ENCODE peak calls at places on chromosomes 13 and 19, in eight cellular contexts. X is suprapubic skin; U is adrenal gland; J is tibial artery; G is esophagus muscularis mucosa; D is right lobe of liver; I is breast epithelium; F is CD4-positive, CD25-positive, alpha-beta regulatory T cell. B is an unnamed sample. For H3K4me1, the result is how much of the 10 kb centered on the place peaks cover.

GRCh38 chr19:45200614-45201013 is 22.0 kb downstream of the BLOC1S3 start:
- DNase-seq in X (no peak), U (peak), J (no peak), G (no peak), D (no peak), I (no peak), F (no peak), B (peak)

GRCh38 chr13:36531746-36532486 is 99.6 kb downstream of the CCNA1 start:
- DNase-seq in X (no peak), U (peak), J (no peak), G (peak), D (no peak), I (no peak), F (no peak), B (no peak)

GRCh38 chr13:90403330-90404082 is 944.0 kb upstream of the MIR17HG start:
- DNase-seq in X (no peak), U (no peak), J (no peak), G (no peak), D (no peak), I (no peak), F (no peak), B (no peak)

GRCh38 chr19:1221141-1221903 is 15.7 kb downstream of the STK11 start:
- DNase-seq in X (no peak), U (peak), J (no peak), G (no peak), D (peak), I (no peak), F (no peak), B (peak)

GRCh38 chr19:33259532-33259931 is 33.9 kb upstream of the SLC7A10 start:
- DNase-seq in X (no peak), U (no peak), J (no peak), G (no peak), D (no peak), I (no peak), F (no peak), B (no peak)

GRCh38 chr13:61255035-61255796 is 160.4 kb downstream of the PCDH20 start:
- DNase-seq in X (no peak), U (no peak), J (no peak), G (no peak), D (no peak), I (no peak), F (no peak), B (no peak)

GRCh38 chr19:46737761-46738171 is 8.1 kb upstream of the FKRP start:
- DNase-seq in X (no peak), U (no peak), J (no peak), G (no peak), D (no peak), I (no peak), F (no peak), B (no peak)

GRCh38 chr19:12163841-12164240 is 945 bp downstream of the ZNF136 start:
- DNase-seq in X (no peak), U (no peak), J (no peak), G (no peak), D (no peak), I (no peak), F (no peak), B (no peak)

GRCh38 chr13:32472194-32472621 is 44.3 kb upstream of the N4BP2L1 start:
- DNase-seq in X (no peak), U (no peak), J (no peak), G (no peak), D (no peak), I (no peak), F (no peak), B (no peak)

GRCh38 chr19:6822311-6822670 is 49.8 kb downstream of the VAV1 start:
- DNase-seq in X (no peak), U (no peak), J (no peak), G (no peak), D (no peak), I (no peak), F (no peak), B (no peak)

GRCh38 chr13:46165485-46166220 is 16.3 kb downstream of the LCP1 start:
- DNase-seq in X (no peak), U (no peak), J (no peak), G (no peak), D (no peak), I (no peak), F (no peak), B (no peak)

GRCh38 chr13:33110713-33111413 is 94.6 kb downstream of the KL start:
- DNase-seq in X (no peak), U (peak), J (peak), G (no peak), D (no peak), I (peak), F (no peak), B (peak)

GRCh38 chr19:54136086-54136863 is 1.3 kb upstream of the CNOT3 start:
- DNase-seq in X (no peak), U (no peak), J (no peak), G (no peak), D (no peak), I (no peak), F (no peak), B (no peak)

GRCh38 chr19:19461671-19462622 is 53.4 kb downstream of the TSSK6 start:
- DNase-seq in X (no peak), U (peak), J (peak), G (no peak), D (no peak), I (no peak), F (no peak), B (peak)

GRCh38 chr13:94783489-94783888 is 71.1 kb upstream of the SOX21 start:
- DNase-seq in X (no peak), U (no peak), J (no peak), G (no peak), D (no peak), I (no peak), F (no peak), B (no peak)

GRCh38 chr19:45051929-45052579 is 13.2 kb downstream of the CLASRP start:
- DNase-seq in X (no peak), U (no peak), J (no peak), G (no peak), D (no peak), I (no peak), F (no peak), B (no peak)

GRCh38 chr19:33261511-33262192 is 36.0 kb upstream of the SLC7A10 start:
- DNase-seq in X (no peak), U (no peak), J (no peak), G (no peak), D (no peak), I (no peak), F (no peak), B (no peak)

GRCh38 chr19:51116736-51117135 is 8.0 kb upstream of the SIGLEC9 start:
- DNase-seq in X (no peak), U (no peak), J (no peak), G (no peak), D (no peak), I (no peak), F (no peak), B (no peak)

GRCh38 chr13:94311893-94312292 is 167.6 kb downstream of the DCT start:
- DNase-seq in X (no peak), U (no peak), J (no peak), G (no peak), D (no peak), I (no peak), F (no peak), B (no peak)

GRCh38 chr13:106318941-106319411 is 216.5 kb downstream of the EFNB2 start:
- DNase-seq in X (no peak), U (no peak), J (no peak), G (no peak), D (no peak), I (no peak), F (no peak), B (no peak)

GRCh38 chr19:42989851-42990250 is 36.4 kb downstream of the PSG11 start:
- DNase-seq in X (no peak), U (no peak), J (no peak), G (no peak), D (no peak), I (no peak), F (no peak), B (no peak)

GRCh38 chr19:5966215-5966614 is 11.7 kb downstream of the RANBP3 start:
- DNase-seq in X (no peak), U (peak), J (no peak), G (no peak), D (no peak), I (no peak), F (no peak), B (no peak)

GRCh38 chr19:52653161-52653560 is 15.0 kb upstream of the ZNF83 start:
- DNase-seq in X (no peak), U (no peak), J (no peak), G (no peak), D (no peak), I (no peak), F (no peak), B (no peak)

GRCh38 chr19:52651956-52652355 is 13.8 kb upstream of the ZNF83 start:
- DNase-seq in X (no peak), U (no peak), J (no peak), G (no peak), D (no peak), I (no peak), F (no peak), B (no peak)

GRCh38 chr19:52646571-52647222 is 8.5 kb upstream of the ZNF83 start:
- DNase-seq in X (no peak), U (no peak), J (no peak), G (no peak), D (no peak), I (no peak), F (no peak), B (no peak)

GRCh38 chr19:52648336-52648990 is 10.3 kb upstream of the ZNF83 start:
- DNase-seq in X (no peak), U (no peak), J (no peak), G (no peak), D (no peak), I (no peak), F (no peak), B (no peak)
- H3K27ac ChIP-seq in X (no peak), U (no peak), J (peak), G (peak), D (no peak), I (no peak), F (no peak), B (no peak)

DNA sequence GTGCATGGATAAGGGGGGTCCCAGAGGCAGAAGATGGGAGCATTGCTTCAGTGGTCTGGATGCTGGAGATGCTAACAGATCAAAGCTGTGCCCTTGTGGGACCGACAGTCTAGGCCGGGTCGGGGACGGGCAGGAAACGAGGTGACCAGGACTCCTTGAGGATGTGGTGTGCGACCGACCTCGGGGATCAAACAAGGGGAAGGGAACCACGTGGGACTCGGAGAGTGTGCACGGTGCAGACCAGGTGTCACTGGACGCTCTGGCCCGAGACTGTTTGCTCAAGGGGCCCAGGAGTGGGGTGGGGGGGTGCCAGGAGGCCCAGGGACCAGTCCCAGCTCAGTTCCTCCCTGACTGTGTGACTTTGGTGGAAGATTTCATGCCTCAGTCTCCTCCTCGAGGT is 6.0 kb downstream of the NFIC start:
- DNase-seq in X (no peak), U (peak), J (no peak), G (no peak), D (no peak), I (no peak), F (no peak), B (no peak)
- H3K4me1 ChIP-seq in X (half or more), U (half or more), J (half or more), G (half or more), D (under half), I (under half), F (under half), B (half or more)

GRCh38 chr13:113187263-113187669 is 21.2 kb downstream of the PCID2 start:
- DNase-seq in X (peak), U (peak), J (peak), G (no peak), D (no peak), I (no peak), F (no peak), B (no peak)
- H3K27ac ChIP-seq in X (peak), U (peak), J (peak), G (peak), D (no peak), I (no peak), F (no peak), B (no peak)

GRCh38 chr13:110333837-110334236 is 26.8 kb downstream of the COL4A2 start:
- DNase-seq in X (no peak), U (no peak), J (no peak), G (no peak), D (no peak), I (no peak), F (no peak), B (no peak)

GRCh38 chr13:110334256-110334655 is 27.2 kb downstream of the COL4A2 start:
- DNase-seq in X (no peak), U (no peak), J (no peak), G (no peak), D (no peak), I (no peak), F (no peak), B (no peak)

GRCh38 chr13:110330491-110331001 is 23.5 kb downstream of the COL4A2 start:
- DNase-seq in X (no peak), U (no peak), J (no peak), G (no peak), D (no peak), I (no peak), F (no peak), B (no peak)

GRCh38 chr13:110331362-110331761 is 24.3 kb downstream of the COL4A2 start:
- DNase-seq in X (no peak), U (no peak), J (no peak), G (no peak), D (no peak), I (no peak), F (no peak), B (peak)

DNA sequence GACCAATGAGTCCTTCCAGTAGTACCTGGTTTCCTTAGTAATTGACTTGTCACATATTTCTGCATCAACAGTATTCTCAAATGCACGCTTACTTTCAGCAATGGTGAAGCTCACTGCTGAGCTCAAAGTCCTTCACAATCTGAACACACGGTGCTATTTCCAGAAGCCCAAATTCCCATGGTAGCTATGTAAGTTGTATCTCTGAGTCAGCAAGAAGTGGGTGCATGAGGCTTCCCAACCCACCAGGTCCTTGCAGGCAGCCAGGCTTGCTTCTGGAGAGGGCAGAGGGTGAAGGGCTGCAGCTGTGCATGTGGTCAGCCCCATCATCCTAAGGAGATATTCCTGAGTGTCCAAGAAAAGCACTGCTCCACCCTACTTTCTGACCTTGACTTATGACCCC is 25.7 kb downstream of the COL4A2 start:
- DNase-seq in X (no peak), U (no peak), J (no peak), G (no peak), D (no peak), I (no peak), F (no peak), B (no peak)
- H3K4me1 ChIP-seq in X (under half), U (under half), J (half or more), G (half or more), D (under half), I (under half), F (under half), B (under half)

DNA sequence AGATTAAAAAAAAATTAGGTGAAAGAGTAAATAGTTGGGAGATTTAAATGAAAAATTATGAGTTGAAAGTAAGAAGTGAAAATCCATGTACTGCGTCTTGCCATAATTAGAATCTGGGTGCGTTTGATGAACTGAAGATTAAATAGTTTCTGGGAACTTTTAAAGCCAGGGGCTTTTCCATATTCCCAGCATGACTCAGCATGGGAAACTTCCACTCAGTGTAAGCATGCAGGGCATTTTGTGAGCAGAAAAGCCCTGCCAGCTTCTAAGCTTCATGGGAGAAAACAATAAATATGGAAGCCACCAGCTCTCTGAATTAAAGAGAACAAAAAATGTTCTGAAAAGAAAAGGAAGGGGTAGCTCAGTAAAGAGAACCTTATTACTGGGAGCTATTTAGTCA is 62.0 kb upstream of the EDNRB start:
- DNase-seq in X (no peak), U (no peak), J (no peak), G (no peak), D (no peak), I (no peak), F (no peak), B (no peak)
- H3K27ac ChIP-seq in X (peak), U (no peak), J (peak), G (peak), D (no peak), I (no peak), F (no peak), B (no peak)